ENCODE peak calls at places on chromosomes 1 and 21, in ten cellular contexts. G is heart left ventricle; D is amniotic stem cell; M is stimulated activated CD4-positive, alpha-beta T cell treated with anti-CD3 and anti-CD28 coated beads, Interleukin-1b, Interleukin-23, amount 100 ng/mL, for 24 hours; Q is activated CD4-positive, alpha-beta T cell treated with anti-CD3 and anti-CD28 coated beads, Interleukin-2, amount 50 U/mL, for 1 hour; R is NCI-H748 treated with DMSO at 0.1 percent for 48 hours; Z is endothelial cell; V is natural killer cell treated with Interleukin-12 subunit alpha and Interleukin-12 subunit beta and Interleukin-15 and Interleukin-18, amount 100 ng/mL, for 72 hours; B is A172; N is epithelial cell of proximal tubule. O is an unnamed sample.

GRCh38 chr1:211986628-211987254 is 48.6 kb downstream of the INTS7 start:
- DNase-seq in G (no peak), D (no peak), M (no peak), Q (no peak), R (no peak), Z (no peak), V (no peak), B (no peak), N (no peak), O (no peak)

GRCh38 chr1:217650674-217651073 is 19.5 kb downstream of the SPATA17 start:
- DNase-seq in G (no peak), D (no peak), M (no peak), Q (no peak), R (no peak), Z (no peak), V (no peak), B (no peak), N (no peak), O (no peak)

GRCh38 chr1:201713093-201713810 is 115.7 kb upstream of the IPO9 start:
- DNase-seq in G (peak; percentile 97), D (peak; percentile 98), M (no peak), Q (no peak), R (no peak), Z (no peak), V (no peak), B (peak; percentile 100), N (peak; percentile 93), O (no peak)

GRCh38 chr21:34782666-34783365 is 114.0 kb downstream of the CLIC6 start:
- DNase-seq in G (no peak), D (no peak), M (no peak), Q (no peak), R (no peak), Z (no peak), V (no peak), B (no peak), N (no peak), O (no peak)

GRCh38 chr1:97947751-97948150 is 26.9 kb upstream of the DPYD start:
- DNase-seq in G (no peak), D (no peak), M (no peak), Q (no peak), R (no peak), Z (no peak), V (no peak), B (no peak), N (no peak), O (no peak)

GRCh38 chr1:85571830-85572229 is 8.7 kb upstream of the CCN1 start:
- DNase-seq in G (no peak), D (no peak), M (no peak), Q (no peak), R (no peak), Z (no peak), V (no peak), B (no peak), N (no peak), O (no peak)

GRCh38 chr21:44984792-44985440 is 45.1 kb downstream of the SLX9 start:
- DNase-seq in G (peak; percentile 34), D (no peak), M (no peak), Q (no peak), R (no peak), Z (no peak), V (peak; percentile 38), B (no peak), N (no peak), O (no peak)

GRCh38 chr1:226034482-226034881 is 28.0 kb upstream of the H3-3A start:
- DNase-seq in G (peak; percentile 91), D (no peak), M (no peak), Q (no peak), R (no peak), Z (no peak), V (no peak), B (peak; percentile 48), N (no peak), O (no peak)

GRCh38 chr1:78223417-78224215 is 177.8 kb downstream of the GIPC2 start:
- DNase-seq in G (no peak), D (no peak), M (no peak), Q (no peak), R (no peak), Z (no peak), V (no peak), B (no peak), N (peak; percentile 86), O (no peak)

O was measured in central memory CD4-positive, alpha-beta T cell.